ENCODE peak calls at places on chromosome 3, in nine cellular contexts. One of them, this sample, is unnamed. For H3K36me3, the result is how much of the 10 kb centered on the place peaks cover.

GRCh38 chr3:23960649-23961048 is 15.6 kb downstream of the NR1D2 start:
- DNase-seq in endodermal cell: no peak
- DNase-seq in suprapubic skin: no peak
- DNase-seq in BJ: no peak
- DNase-seq in HAP-1: no peak
- DNase-seq in uterus: no peak
- DNase-seq in pancreas: no peak
- DNase-seq in IMR-90: no peak
- DNase-seq in aorta: no peak
- DNase-seq in this sample: no peak

GRCh38 chr3:147630921-147631320 is 221.8 kb downstream of the ZIC1 start:
- DNase-seq in endodermal cell: no peak
- DNase-seq in suprapubic skin: no peak
- DNase-seq in BJ: no peak
- DNase-seq in HAP-1: no peak
- DNase-seq in uterus: no peak
- DNase-seq in pancreas: no peak
- DNase-seq in IMR-90: no peak
- DNase-seq in aorta: no peak
- DNase-seq in this sample: no peak

GRCh38 chr3:66609660-66610547 is 109.1 kb upstream of the LRIG1 start:
- DNase-seq in endodermal cell: peak
- DNase-seq in suprapubic skin: no peak
- DNase-seq in BJ: no peak
- DNase-seq in HAP-1: no peak
- DNase-seq in uterus: no peak
- DNase-seq in pancreas: no peak
- DNase-seq in IMR-90: peak
- DNase-seq in aorta: no peak
- DNase-seq in this sample: no peak

GRCh38 chr3:15924914-15925313 is 127.1 kb upstream of the ANKRD28 start:
- DNase-seq in endodermal cell: no peak
- DNase-seq in suprapubic skin: no peak
- DNase-seq in BJ: no peak
- DNase-seq in HAP-1: no peak
- DNase-seq in uterus: no peak
- DNase-seq in pancreas: no peak
- DNase-seq in IMR-90: no peak
- DNase-seq in aorta: no peak
- DNase-seq in this sample: no peak

GRCh38 chr3:153291052-153291689 is 129.1 kb downstream of the RAP2B start:
- DNase-seq in endodermal cell: peak
- DNase-seq in suprapubic skin: no peak
- DNase-seq in BJ: no peak
- DNase-seq in HAP-1: peak
- DNase-seq in uterus: no peak
- DNase-seq in pancreas: no peak
- DNase-seq in IMR-90: no peak
- DNase-seq in aorta: no peak
- DNase-seq in this sample: no peak

GRCh38 chr3:9246196-9246595 is 3.2 kb downstream of the SRGAP3 start:
- DNase-seq in endodermal cell: no peak
- DNase-seq in suprapubic skin: no peak
- DNase-seq in BJ: no peak
- DNase-seq in HAP-1: peak
- DNase-seq in uterus: no peak
- DNase-seq in pancreas: no peak
- DNase-seq in IMR-90: no peak
- DNase-seq in aorta: no peak
- DNase-seq in this sample: no peak

GRCh38 chr3:156677120-156677479 is 2.7 kb downstream of the TIPARP start:
- DNase-seq in endodermal cell: no peak
- DNase-seq in suprapubic skin: no peak
- DNase-seq in BJ: no peak
- DNase-seq in HAP-1: no peak
- DNase-seq in uterus: no peak
- DNase-seq in pancreas: no peak
- DNase-seq in IMR-90: no peak
- DNase-seq in aorta: no peak
- DNase-seq in this sample: no peak

GRCh38 chr3:124882749-124883148 is 4.4 kb downstream of the ITGB5 start:
- DNase-seq in endodermal cell: peak
- DNase-seq in suprapubic skin: no peak
- DNase-seq in BJ: no peak
- DNase-seq in HAP-1: peak
- DNase-seq in uterus: no peak
- DNase-seq in pancreas: no peak
- DNase-seq in IMR-90: peak
- DNase-seq in aorta: no peak
- DNase-seq in this sample: no peak

GRCh38 chr3:108548886-108549285 is 38.5 kb upstream of the MYH15 start:
- DNase-seq in endodermal cell: no peak
- DNase-seq in suprapubic skin: no peak
- DNase-seq in BJ: no peak
- DNase-seq in HAP-1: no peak
- DNase-seq in uterus: no peak
- DNase-seq in pancreas: no peak
- DNase-seq in IMR-90: no peak
- DNase-seq in aorta: no peak
- DNase-seq in this sample: no peak
- H3K36me3 ChIP-seq in endodermal cell: under half
- H3K36me3 ChIP-seq in suprapubic skin: under half
- H3K36me3 ChIP-seq in BJ: under half
- H3K36me3 ChIP-seq in HAP-1: under half
- H3K36me3 ChIP-seq in uterus: under half
- H3K36me3 ChIP-seq in pancreas: under half
- H3K36me3 ChIP-seq in IMR-90: under half
- H3K36me3 ChIP-seq in aorta: under half
- H3K36me3 ChIP-seq in this sample: under half

GRCh38 chr3:48692551-48692950 is 6.8 kb upstream of the NCKIPSD start:
- DNase-seq in endodermal cell: no peak
- DNase-seq in suprapubic skin: no peak
- DNase-seq in BJ: no peak
- DNase-seq in HAP-1: no peak
- DNase-seq in uterus: no peak
- DNase-seq in pancreas: no peak
- DNase-seq in IMR-90: peak
- DNase-seq in aorta: no peak
- DNase-seq in this sample: no peak

GRCh38 chr3:48688032-48688736 is 2.5 kb upstream of the NCKIPSD start:
- DNase-seq in endodermal cell: peak
- DNase-seq in suprapubic skin: no peak
- DNase-seq in BJ: no peak
- DNase-seq in HAP-1: no peak
- DNase-seq in uterus: no peak
- DNase-seq in pancreas: no peak
- DNase-seq in IMR-90: peak
- DNase-seq in aorta: no peak
- DNase-seq in this sample: no peak

GRCh38 chr3:48688737-48689075 is 3.0 kb upstream of the NCKIPSD start:
- DNase-seq in endodermal cell: no peak
- DNase-seq in suprapubic skin: no peak
- DNase-seq in BJ: no peak
- DNase-seq in HAP-1: no peak
- DNase-seq in uterus: no peak
- DNase-seq in pancreas: no peak
- DNase-seq in IMR-90: no peak
- DNase-seq in aorta: peak
- DNase-seq in this sample: no peak

GRCh38 chr3:48689384-48689783 is 3.7 kb upstream of the NCKIPSD start:
- DNase-seq in endodermal cell: no peak
- DNase-seq in suprapubic skin: no peak
- DNase-seq in BJ: no peak
- DNase-seq in HAP-1: no peak
- DNase-seq in uterus: no peak
- DNase-seq in pancreas: no peak
- DNase-seq in IMR-90: no peak
- DNase-seq in aorta: no peak
- DNase-seq in this sample: no peak

DNA sequence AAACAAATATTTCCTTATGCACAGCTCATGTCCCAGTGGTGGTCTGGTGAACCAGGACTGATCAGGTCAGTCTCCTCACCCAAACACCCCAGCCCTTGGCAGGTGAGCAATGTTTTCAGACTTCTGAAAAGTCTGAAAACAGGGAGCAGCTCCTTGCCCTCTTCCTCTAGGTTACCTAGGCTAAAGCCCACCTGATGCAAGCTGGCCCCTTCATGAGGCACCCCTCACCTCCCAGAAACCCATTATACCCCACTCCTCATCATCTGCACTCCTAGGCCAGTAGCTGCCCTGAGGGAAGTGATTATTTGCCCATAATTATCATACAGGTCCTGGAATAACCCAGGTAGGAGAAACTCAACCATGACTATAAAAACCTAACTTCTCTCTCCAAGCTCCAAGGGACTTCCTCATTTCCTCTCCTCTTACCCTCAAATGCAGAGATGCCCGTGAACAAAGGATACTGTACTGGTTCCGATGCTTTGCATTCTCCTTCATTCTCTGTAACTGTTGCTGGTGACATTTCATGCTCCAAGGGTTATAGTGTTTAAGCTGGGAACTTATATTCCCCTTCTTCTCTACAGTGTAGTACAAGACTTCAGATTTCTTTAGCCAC is 5.2 kb upstream of the NCKIPSD start:
- DNase-seq in endodermal cell: no peak
- DNase-seq in suprapubic skin: no peak
- DNase-seq in BJ: no peak
- DNase-seq in HAP-1: no peak
- DNase-seq in uterus: no peak
- DNase-seq in pancreas: no peak
- DNase-seq in IMR-90: no peak
- DNase-seq in aorta: no peak
- DNase-seq in this sample: no peak
- H3K36me3 ChIP-seq in endodermal cell: half or more
- H3K36me3 ChIP-seq in suprapubic skin: half or more
- H3K36me3 ChIP-seq in BJ: under half
- H3K36me3 ChIP-seq in HAP-1: half or more
- H3K36me3 ChIP-seq in uterus: under half
- H3K36me3 ChIP-seq in pancreas: under half
- H3K36me3 ChIP-seq in IMR-90: half or more
- H3K36me3 ChIP-seq in aorta: under half
- H3K36me3 ChIP-seq in this sample: under half

GRCh38 chr3:143648218-143648617 is 200.1 kb downstream of the SLC9A9 start:
- DNase-seq in endodermal cell: no peak
- DNase-seq in suprapubic skin: no peak
- DNase-seq in BJ: no peak
- DNase-seq in HAP-1: no peak
- DNase-seq in uterus: no peak
- DNase-seq in pancreas: no peak
- DNase-seq in IMR-90: no peak
- DNase-seq in aorta: no peak
- DNase-seq in this sample: no peak
- H3K36me3 ChIP-seq in endodermal cell: under half
- H3K36me3 ChIP-seq in suprapubic skin: under half
- H3K36me3 ChIP-seq in BJ: under half
- H3K36me3 ChIP-seq in HAP-1: under half
- H3K36me3 ChIP-seq in uterus: under half
- H3K36me3 ChIP-seq in pancreas: under half
- H3K36me3 ChIP-seq in IMR-90: under half
- H3K36me3 ChIP-seq in aorta: under half
- H3K36me3 ChIP-seq in this sample: under half

GRCh38 chr3:134552776-134553175 is 66.9 kb downstream of the CEP63 start:
- DNase-seq in endodermal cell: no peak
- DNase-seq in suprapubic skin: no peak
- DNase-seq in BJ: no peak
- DNase-seq in HAP-1: no peak
- DNase-seq in uterus: no peak
- DNase-seq in pancreas: no peak
- DNase-seq in IMR-90: peak
- DNase-seq in aorta: no peak
- DNase-seq in this sample: no peak
- H3K36me3 ChIP-seq in endodermal cell: under half
- H3K36me3 ChIP-seq in suprapubic skin: half or more
- H3K36me3 ChIP-seq in BJ: under half
- H3K36me3 ChIP-seq in HAP-1: under half
- H3K36me3 ChIP-seq in uterus: under half
- H3K36me3 ChIP-seq in pancreas: under half
- H3K36me3 ChIP-seq in IMR-90: under half
- H3K36me3 ChIP-seq in aorta: under half
- H3K36me3 ChIP-seq in this sample: under half

DNA sequence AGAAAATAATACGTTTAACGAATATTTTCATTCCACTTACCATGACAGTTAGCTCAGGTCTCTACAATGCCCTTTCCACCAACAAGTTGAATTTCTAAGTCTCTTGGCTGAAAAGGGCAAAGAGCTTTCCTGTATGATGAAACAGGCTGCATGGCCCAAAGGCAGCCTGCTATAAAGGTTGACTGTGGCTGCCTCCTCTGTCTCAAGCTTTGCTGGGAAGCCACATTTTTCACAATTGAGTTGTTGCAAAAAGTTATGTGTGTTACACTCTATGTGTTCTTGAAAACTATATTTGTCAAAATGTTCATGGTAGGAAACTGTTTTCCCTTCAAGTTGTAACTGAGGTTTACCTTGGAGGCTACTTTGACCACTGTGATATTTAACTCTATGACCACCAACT is 49.5 kb downstream of the DZIP1L start:
- DNase-seq in endodermal cell: no peak
- DNase-seq in suprapubic skin: no peak
- DNase-seq in BJ: no peak
- DNase-seq in HAP-1: no peak
- DNase-seq in uterus: no peak
- DNase-seq in pancreas: no peak
- DNase-seq in IMR-90: no peak
- DNase-seq in aorta: no peak
- DNase-seq in this sample: no peak
- H3K36me3 ChIP-seq in endodermal cell: half or more
- H3K36me3 ChIP-seq in suprapubic skin: half or more
- H3K36me3 ChIP-seq in BJ: under half
- H3K36me3 ChIP-seq in HAP-1: half or more
- H3K36me3 ChIP-seq in uterus: under half
- H3K36me3 ChIP-seq in pancreas: under half
- H3K36me3 ChIP-seq in IMR-90: under half
- H3K36me3 ChIP-seq in aorta: under half
- H3K36me3 ChIP-seq in this sample: under half

This sample was measured in Peyer's patch.